ENCODE peak calls at places on chromosomes 7 and 10, in eight cellular contexts. G, B, P, N, I, X, A and L are unnamed samples.

GRCh38 chr7:28155964-28156363 is 24.6 kb downstream of the JAZF1 start:
- DNase-seq in I (peak), B (peak), N (no peak), X (no peak), P (no peak), G (no peak), A (no peak), L (no peak)

GRCh38 chr10:119849031-119849789 is 23.4 kb downstream of the MCMBP start:
- DNase-seq in B (no peak), I (peak), A (no peak), X (no peak), G (no peak), N (no peak), P (no peak), L (no peak)

GRCh38 chr10:95266674-95267095 is 24.1 kb downstream of the PDLIM1 start:
- DNase-seq in N (no peak), P (peak), X (no peak), A (peak), G (no peak), B (peak), I (peak), L (no peak)

GRCh38 chr7:130290745-130291144 is 2.2 kb upstream of the CPA4 start:
- DNase-seq in A (no peak), P (no peak), N (no peak), X (no peak), B (peak), G (no peak), I (no peak), L (no peak)

GRCh38 chr7:30965372-30965771 is 1.6 kb downstream of the GHRHR start:
- DNase-seq in N (no peak), P (no peak), B (peak), I (no peak), A (no peak), X (no peak), G (no peak), L (no peak)

GRCh38 chr10:97542169-97543024 is 30.2 kb upstream of the ANKRD2 start:
- DNase-seq in A (no peak), B (peak), P (no peak), G (no peak), X (peak), N (no peak), I (peak), L (no peak)

GRCh38 chr10:125265579-125265955 is 105.2 kb upstream of the CTBP2 start:
- DNase-seq in P (no peak), B (peak), X (no peak), I (peak), N (no peak), A (no peak), G (no peak), L (no peak)

GRCh38 chr10:48493083-48493871 is 111.6 kb downstream of the ARHGAP22 start:
- DNase-seq in B (peak), I (peak), P (peak), G (no peak), X (no peak), N (no peak), A (no peak), L (no peak)

GRCh38 chr7:24732646-24733413 is 24.4 kb downstream of the GSDME start:
- DNase-seq in G (no peak), A (no peak), P (no peak), B (no peak), I (no peak), N (no peak), X (no peak), L (no peak)

GRCh38 chr10:14425031-14425430 is 94.3 kb upstream of the FRMD4A start:
- DNase-seq in G (no peak), N (no peak), I (no peak), P (no peak), X (no peak), A (peak), B (no peak), L (no peak)

GRCh38 chr7:36017111-36017510 is 135.9 kb upstream of the EEPD1 start:
- DNase-seq in I (no peak), X (no peak), G (no peak), B (no peak), A (no peak), N (no peak), P (no peak), L (no peak)

GRCh38 chr10:62934258-62934657 is 118.1 kb upstream of the EGR2 start:
- DNase-seq in X (peak), I (no peak), P (no peak), B (no peak), G (no peak), N (no peak), A (no peak), L (no peak)

GRCh38 chr10:15118615-15119014 is 21.5 kb downstream of the RPP38 start:
- DNase-seq in X (no peak), I (no peak), A (no peak), B (no peak), N (no peak), G (no peak), P (peak), L (no peak)

GRCh38 chr10:70074971-70075370 is 22.3 kb downstream of the MACROH2A2 start:
- DNase-seq in A (no peak), B (no peak), N (no peak), X (no peak), P (no peak), G (no peak), I (no peak), L (no peak)

GRCh38 chr10:54402576-54402975 is 398.5 kb downstream of the PCDH15 start:
- DNase-seq in G (no peak), X (no peak), I (peak), P (peak), A (peak), N (no peak), B (peak), L (no peak)

GRCh38 chr10:113891476-113891875 is 37.0 kb downstream of the NHLRC2 start:
- DNase-seq in P (no peak), B (no peak), G (no peak), N (no peak), X (peak), A (no peak), I (no peak), L (no peak)

GRCh38 chr10:91032614-91033248 is 111.8 kb upstream of the ANKRD1 start:
- DNase-seq in N (no peak), B (peak), I (no peak), X (peak), P (peak), A (no peak), G (no peak), L (no peak)

GRCh38 chr7:53315986-53316385 is 280.6 kb downstream of the POM121L12 start:
- DNase-seq in P (no peak), I (no peak), G (no peak), N (no peak), A (no peak), B (peak), X (peak), L (no peak)